ENCODE peak calls at places on chromosomes 3 and 15, in five cellular contexts. X is activated naive CD4-positive, alpha-beta T cell; K is fibroblast of mammary gland; U is cardiac muscle cell; O is Panc1. A is an unnamed sample.

GRCh38 chr3:173371848-173372487 is 25.6 kb upstream of the NLGN1 start:
- DNase-seq in U (peak; percentile 58), K (peak; percentile 48), O (no peak), X (no peak), A (peak; percentile 24)

GRCh38 chr3:55646121-55646520 is 159.0 kb upstream of the WNT5A start:
- DNase-seq in X (no peak), O (no peak), U (no peak), K (no peak), A (no peak)

GRCh38 chr3:149489060-149489690 is 14.7 kb downstream of the TM4SF4 start:
- DNase-seq in O (no peak), U (peak; percentile 43), K (no peak), X (no peak), A (no peak)

GRCh38 chr15:35549567-35549966 is 3.6 kb upstream of the DPH6 start:
- DNase-seq in U (no peak), X (no peak), K (no peak), O (no peak), A (no peak)

GRCh38 chr3:175187586-175187985 is 328.5 kb downstream of the NAALADL2 start:
- DNase-seq in U (no peak), O (no peak), X (no peak), K (peak; percentile 15), A (no peak)

GRCh38 chr3:198032039-198032438 is 72.0 kb downstream of the LMLN start:
- DNase-seq in O (no peak), K (no peak), X (no peak), U (peak; percentile 8), A (no peak)

GRCh38 chr3:165206454-165207266 is 10.5 kb upstream of the SLITRK3 start:
- DNase-seq in X (no peak), K (peak; percentile 80), O (peak; percentile 36), U (peak; percentile 86), A (peak; percentile 86)

GRCh38 chr15:31248951-31249350 is 77.7 kb upstream of the KLF13 start:
- DNase-seq in K (no peak), X (no peak), U (no peak), O (no peak), A (no peak)

GRCh38 chr3:10334461-10334860 is 13.5 kb upstream of the SEC13 start:
- DNase-seq in O (no peak), U (peak; percentile 46), X (no peak), K (peak; percentile 74), A (no peak)

GRCh38 chr3:17074559-17074958 is 189.8 kb downstream of the PLCL2 start:
- DNase-seq in U (no peak), K (no peak), O (no peak), X (no peak), A (no peak)

GRCh38 chr3:10783360-10784346 is 32.4 kb upstream of the SLC6A11 start:
- DNase-seq in X (no peak), U (peak; percentile 41), O (peak; percentile 18), K (peak; percentile 40), A (peak; percentile 21)

GRCh38 chr15:98452238-98452637 is 196.1 kb upstream of the IGF1R start:
- DNase-seq in X (no peak), K (no peak), O (no peak), U (no peak), A (no peak)

GRCh38 chr15:22980189-22981136 is at the start of gene CYFIP1:
- DNase-seq in O (no peak), X (no peak), K (peak; percentile 80), U (peak; percentile 91), A (peak; percentile 76)

GRCh38 chr3:194939532-194939909 is 253.8 kb downstream of the FAM43A start:
- DNase-seq in K (no peak), U (no peak), X (no peak), O (no peak), A (no peak)

GRCh38 chr3:119352235-119352634 is 58.1 kb downstream of the ARHGAP31 start:
- DNase-seq in K (peak; percentile 20), X (no peak), O (no peak), U (no peak), A (no peak)

GRCh38 chr15:55873024-55873745 is 120.2 kb downstream of the NEDD4 start:
- DNase-seq in X (no peak), O (no peak), U (peak; percentile 49), K (no peak), A (no peak)

GRCh38 chr3:56251343-56251945 is 216.8 kb downstream of the ERC2 start:
- DNase-seq in X (no peak), K (peak; percentile 64), O (peak; percentile 18), U (peak; percentile 72), A (peak; percentile 75)

GRCh38 chr3:170038434-170039110 is 777 bp downstream of the GPR160 start:
- DNase-seq in K (no peak), X (no peak), U (no peak), O (no peak), A (peak; percentile 69)

GRCh38 chr3:43755511-43756200 is 64.9 kb downstream of the ABHD5 start:
- DNase-seq in K (no peak), X (no peak), O (no peak), U (no peak), A (no peak)

GRCh38 chr3:131304890-131305289 is 76.7 kb upstream of the NUDT16 start:
- DNase-seq in X (no peak), K (no peak), U (no peak), O (no peak), A (no peak)

GRCh38 chr15:101472033-101472432 is 17.5 kb downstream of the PCSK6 start:
- DNase-seq in U (no peak), X (no peak), K (no peak), O (no peak), A (no peak)

GRCh38 chr3:133445111-133445510 is 45.3 kb downstream of the BFSP2 start:
- DNase-seq in O (no peak), K (no peak), U (no peak), X (no peak), A (no peak)

GRCh38 chr3:45778761-45779201 is 17.6 kb downstream of the SLC6A20 start:
- DNase-seq in O (no peak), X (no peak), U (no peak), K (no peak), A (no peak)

GRCh38 chr3:124845406-124845805 is 41.8 kb downstream of the ITGB5 start:
- DNase-seq in U (peak; percentile 86), X (no peak), K (peak; percentile 94), O (peak; percentile 63), A (no peak)

GRCh38 chr3:31227152-31227581 is 305.6 kb upstream of the STT3B start:
- DNase-seq in K (no peak), U (no peak), X (no peak), O (no peak), A (no peak)

GRCh38 chr15:69045810-69046209 is 31.3 kb downstream of the NOX5 start:
- DNase-seq in K (no peak), X (no peak), U (peak; percentile 74), O (no peak), A (peak; percentile 73)

GRCh38 chr3:52268036-52268435 is 10.4 kb downstream of the WDR82 start:
- DNase-seq in K (no peak), X (no peak), U (no peak), O (no peak), A (no peak)

GRCh38 chr3:112464264-112464663 is 35.0 kb downstream of the BTLA start:
- DNase-seq in O (no peak), K (no peak), X (no peak), U (peak; percentile 36), A (no peak)

GRCh38 chr3:99939834-99940233 is 122.2 kb downstream of the CMSS1 start:
- DNase-seq in U (no peak), K (no peak), O (no peak), X (no peak), A (no peak)

GRCh38 chr3:50125541-50126286 is 29.4 kb upstream of the SEMA3F start:
- DNase-seq in O (no peak), K (no peak), X (no peak), U (no peak), A (peak; percentile 69)

GRCh38 chr15:78540955-78541743 is 905 bp downstream of the PSMA4 start:
- DNase-seq in U (peak; percentile 11), K (no peak), X (no peak), O (no peak), A (no peak)

GRCh38 chr3:113439576-113439975 is 1.7 kb downstream of the CFAP44 start:
- DNase-seq in X (no peak), K (peak; percentile 15), O (no peak), U (no peak), A (no peak)

GRCh38 chr3:48614044-48614443 is 4.6 kb upstream of the UQCRC1 start:
- DNase-seq in K (peak; percentile 88), O (no peak), X (no peak), U (peak; percentile 84), A (no peak)

GRCh38 chr3:124202754-124203153 is 210.8 kb upstream of the ROPN1 start:
- DNase-seq in K (no peak), O (no peak), U (peak; percentile 55), X (no peak), A (peak; percentile 59)

GRCh38 chr3:78846688-78847087 is 921.1 kb downstream of the ROBO1 start:
- DNase-seq in K (peak; percentile 71), U (peak; percentile 42), O (no peak), X (no peak), A (no peak)

GRCh38 chr3:74630602-74631001 is 16.1 kb upstream of the CNTN3 start:
- DNase-seq in X (no peak), O (no peak), U (peak; percentile 55), K (peak; percentile 65), A (no peak)